ENCODE peak calls at places on chromosome 10, in four cellular contexts. F is thoracic aorta, G is fibroblast of lung, Z is suprapubic skin. I is an unnamed sample. For H3K36me3, the result is how much of the 10 kb centered on the place peaks cover.

GRCh38 chr10:85621562-85621961 is 745.0 kb downstream of the GRID1 start:
- DNase-seq in Z (no peak), F (no peak), G (no peak), I (peak)

GRCh38 chr10:76618171-76618570 is 1019.4 kb downstream of the KCNMA1 start:
- DNase-seq in G (no peak), Z (no peak), F (no peak), I (no peak)

GRCh38 chr10:1358860-1359598 is 302.8 kb downstream of the WDR37 start:
- DNase-seq in G (no peak), Z (no peak), F (no peak), I (peak)

GRCh38 chr10:70302292-70302691 is 18.5 kb upstream of the NPFFR1 start:
- DNase-seq in F (no peak), G (peak), Z (no peak), I (no peak)

GRCh38 chr10:60236869-60237524 is 152.7 kb downstream of the ANK3 start:
- DNase-seq in Z (no peak), F (no peak), G (no peak), I (no peak)

GRCh38 chr10:22990443-22990842 is 62.6 kb downstream of the ARMC3 start:
- DNase-seq in F (no peak), G (no peak), Z (no peak), I (no peak)

GRCh38 chr10:63887026-63887589 is 365.9 kb downstream of the REEP3 start:
- DNase-seq in G (no peak), F (no peak), Z (no peak), I (no peak)

GRCh38 chr10:76732306-76732705 is 905.3 kb downstream of the KCNMA1 start:
- DNase-seq in G (no peak), F (no peak), Z (no peak), I (no peak)

GRCh38 chr10:113527181-113527580 is 25.7 kb upstream of the HABP2 start:
- DNase-seq in G (no peak), F (no peak), Z (peak), I (no peak)

GRCh38 chr10:17056781-17057191 is 72.8 kb downstream of the CUBN start:
- DNase-seq in F (no peak), Z (no peak), G (peak), I (no peak)

GRCh38 chr10:17214991-17215781 is 12.9 kb upstream of the VIM start:
- DNase-seq in Z (no peak), G (peak), F (no peak), I (no peak)

GRCh38 chr10:82282782-82283456 is 407.9 kb downstream of the NRG3 start:
- DNase-seq in Z (no peak), G (no peak), F (no peak), I (no peak)

GRCh38 chr10:78952018-78952417 is 116.7 kb upstream of the ZMIZ1 start:
- DNase-seq in F (no peak), Z (no peak), G (peak), I (no peak)

GRCh38 chr10:104130041-104130440 is 8.1 kb downstream of the SFR1 start:
- DNase-seq in G (no peak), F (no peak), Z (no peak), I (no peak)

GRCh38 chr10:90592903-90593302 is 264.9 kb downstream of the HTR7 start:
- DNase-seq in G (peak), F (peak), Z (no peak), I (peak)

GRCh38 chr10:120204877-120205276 is 252.2 kb upstream of the PLPP4 start:
- DNase-seq in G (no peak), F (no peak), Z (no peak), I (no peak)

GRCh38 chr10:122113161-122113944 is 124.4 kb downstream of the TACC2 start:
- DNase-seq in G (peak), F (no peak), Z (peak), I (peak)

GRCh38 chr10:73887038-73888015 is 13.0 kb upstream of the CAMK2G start:
- DNase-seq in F (peak), Z (peak), G (peak), I (no peak)

GRCh38 chr10:60570941-60571340 is 181.3 kb upstream of the ANK3 start:
- DNase-seq in G (no peak), F (no peak), Z (no peak), I (no peak)

GRCh38 chr10:103188853-103189252 is 4.2 kb downstream of the NT5C2 start:
- DNase-seq in G (peak), F (no peak), Z (no peak), I (no peak)

GRCh38 chr10:109678857-109679256 is 244.5 kb downstream of the XPNPEP1 start:
- DNase-seq in Z (no peak), F (no peak), G (no peak), I (no peak)

GRCh38 chr10:124183617-124184016 is 90.2 kb upstream of the CHST15 start:
- DNase-seq in G (no peak), Z (no peak), F (no peak), I (no peak)

GRCh38 chr10:99412100-99412499 is 18.3 kb downstream of the GOT1 start:
- DNase-seq in G (no peak), F (no peak), Z (no peak), I (peak)

GRCh38 chr10:44415121-44415520 is 30.2 kb upstream of the CXCL12 start:
- DNase-seq in Z (no peak), G (no peak), F (no peak), I (no peak)

GRCh38 chr10:6239213-6239991 is 36.7 kb downstream of the PFKFB3 start:
- DNase-seq in Z (no peak), F (peak), G (peak), I (peak)

GRCh38 chr10:122494173-122494820 is 32.9 kb downstream of the HTRA1 start:
- DNase-seq in F (no peak), Z (no peak), G (no peak), I (no peak)

GRCh38 chr10:129048513-129048912 is 418.5 kb upstream of the MGMT start:
- DNase-seq in F (no peak), Z (no peak), G (no peak), I (no peak)

GRCh38 chr10:31724296-31724695 is 204.3 kb downstream of the ARHGAP12 start:
- DNase-seq in G (no peak), Z (no peak), F (no peak), I (no peak)

GRCh38 chr10:97372233-97372875 is 28.8 kb downstream of the RRP12 start:
- DNase-seq in G (no peak), F (no peak), Z (no peak), I (no peak)

GRCh38 chr10:110684800-110685446 is 40.8 kb downstream of the RBM20 start:
- DNase-seq in F (no peak), G (peak), Z (no peak), I (no peak)

GRCh38 chr10:89609730-89610393 is 35.2 kb downstream of the PANK1 start:
- DNase-seq in Z (no peak), F (no peak), G (no peak), I (peak)

GRCh38 chr10:122863796-122864592 is 15.4 kb downstream of the FAM24B start:
- DNase-seq in G (no peak), F (no peak), Z (no peak), I (no peak)

GRCh38 chr10:29657719-29658274 is 23.0 kb upstream of the SVIL start:
- DNase-seq in Z (no peak), G (no peak), F (no peak), I (no peak)

GRCh38 chr10:103295391-103296044 is 18.6 kb downstream of the INA start:
- DNase-seq in G (peak), F (no peak), Z (no peak), I (no peak)

GRCh38 chr10:129910861-129911260 is 53.2 kb downstream of the EBF3 start:
- DNase-seq in Z (peak), G (no peak), F (no peak), I (no peak)

GRCh38 chr10:78629773-78630172 is 439.0 kb upstream of the ZMIZ1 start:
- DNase-seq in Z (no peak), F (no peak), G (no peak), I (no peak)

GRCh38 chr10:125024496-125025234 is 82.7 kb downstream of the ZRANB1 start:
- DNase-seq in F (no peak), G (no peak), Z (no peak), I (no peak)

GRCh38 chr10:54063514-54063913 is 737.5 kb downstream of the PCDH15 start:
- DNase-seq in F (no peak), Z (no peak), G (no peak), I (no peak)
- TF ChIP-seq CTCF in F (no peak), Z (no peak), G (no peak), I (no peak)

GRCh38 chr10:133283931-133284330 is 7.3 kb upstream of the ADAM8 start:
- DNase-seq in F (no peak), G (no peak), Z (no peak), I (no peak)
- H3K36me3 ChIP-seq in F (half or more), G (under half), Z (half or more), I (under half)

GRCh38 chr10:126408953-126409641 is 20.8 kb upstream of the ADAM12 start:
- DNase-seq in F (no peak), G (no peak), Z (no peak), I (no peak)

GRCh38 chr10:126405239-126405785 is 17.0 kb upstream of the ADAM12 start:
- DNase-seq in F (no peak), Z (no peak), G (no peak), I (no peak)

GRCh38 chr10:126409821-126410220 is 21.5 kb upstream of the ADAM12 start:
- DNase-seq in G (no peak), F (no peak), Z (no peak), I (no peak)

DNA sequence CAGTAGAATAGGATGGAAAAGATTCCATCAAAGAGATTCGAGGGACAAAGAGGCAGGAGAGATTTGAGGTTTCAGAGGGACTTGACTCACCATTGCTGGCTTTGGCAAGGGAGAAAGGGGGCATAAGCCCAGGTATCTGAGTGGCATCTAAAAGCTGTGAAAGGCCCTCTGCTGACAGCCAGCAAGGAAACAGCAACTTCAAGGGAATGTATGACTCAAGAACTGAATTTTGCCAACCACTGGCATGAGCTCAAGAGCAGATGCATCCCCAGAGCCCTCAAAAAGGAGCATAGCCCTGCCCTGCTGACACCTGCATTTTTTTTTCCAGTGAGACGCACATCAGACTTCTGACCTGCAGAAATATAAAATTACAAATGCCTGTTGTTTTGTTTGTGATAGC is 19.6 kb upstream of the ADAM12 start:
- DNase-seq in Z (no peak), F (no peak), G (no peak), I (no peak)
- TF ChIP-seq CTCF in Z (no peak), F (no peak), G (no peak), I (no peak)

GRCh38 chr10:62085821-62086220 is 182.8 kb downstream of the RTKN2 start:
- DNase-seq in F (no peak), Z (no peak), G (no peak), I (no peak)
- H3K36me3 ChIP-seq in F (under half), Z (under half), G (under half), I (under half)

GRCh38 chr10:12800302-12800701 is 201.2 kb downstream of the CCDC3 start:
- DNase-seq in G (no peak), F (no peak), Z (no peak), I (no peak)
- TF ChIP-seq CTCF in G (no peak), F (peak), Z (no peak), I (peak)

DNA sequence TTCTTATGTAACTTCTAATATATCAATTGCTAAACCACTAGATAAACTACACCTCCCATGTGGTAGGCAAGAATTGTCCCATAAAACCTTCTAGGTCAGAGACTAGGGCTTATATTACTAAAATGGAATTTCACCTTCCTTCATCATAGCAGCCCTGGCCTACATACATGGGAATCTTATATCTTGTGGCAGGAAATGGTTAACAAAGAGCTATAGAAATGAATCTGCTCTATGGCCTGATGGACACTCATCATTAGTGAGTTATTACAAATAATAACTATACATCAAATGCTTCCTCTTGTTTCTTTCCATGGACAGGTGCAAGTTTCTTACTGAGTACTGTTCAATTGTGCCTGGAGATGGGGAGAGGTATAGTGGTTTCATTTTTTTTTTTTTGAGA is 62.3 kb upstream of the PDLIM1 start:
- DNase-seq in G (no peak), F (no peak), Z (no peak), I (no peak)
- H3K36me3 ChIP-seq in G (under half), F (half or more), Z (under half), I (under half)

I was measured in Caco-2.